ENCODE peak calls at places on chromosomes 7 and 10, in nine cellular contexts. Y is fibroblast of the aortic adventitia, N is WTC11, I is transverse colon, P is fibroblast of pulmonary artery, Z is epithelial cell of esophagus, M is left lung, O is nephron progenitor cell, J is uterus. E is an unnamed sample.

GRCh38 chr10:80568306-80568705 is 30.6 kb downstream of the SH2D4B start:
- DNase-seq in Y (no peak), N (no peak), I (no peak), P (no peak), Z (no peak), M (no peak), O (no peak), J (no peak), E (no peak)

GRCh38 chr10:78805176-78805575 is 263.6 kb upstream of the ZMIZ1 start:
- DNase-seq in Y (peak; percentile 100), N (no peak), I (peak; percentile 50), P (peak; percentile 94), Z (peak; percentile 7), M (peak; percentile 55), O (peak; percentile 25), J (peak; percentile 79), E (peak; percentile 100)

GRCh38 chr10:31602541-31603244 is 283.7 kb downstream of the ZEB1 start:
- DNase-seq in Y (peak; percentile 87), N (peak; percentile 61), I (peak; percentile 58), P (peak; percentile 77), Z (peak; percentile 63), M (peak; percentile 66), O (peak; percentile 80), J (peak; percentile 90), E (peak; percentile 91)

GRCh38 chr7:142478479-142479220 is 220.8 kb upstream of the PRSS58 start:
- DNase-seq in Y (peak; percentile 71), N (peak; percentile 38), I (peak; percentile 52), P (peak; percentile 65), Z (peak; percentile 65), M (peak; percentile 54), O (no peak), J (no peak), E (peak; percentile 68)

GRCh38 chr10:59387951-59388431 is 25.6 kb upstream of the FAM13C start:
- DNase-seq in Y (peak; percentile 90), N (no peak), I (no peak), P (peak; percentile 90), Z (peak; percentile 29), M (no peak), O (no peak), J (no peak), E (peak; percentile 99)

GRCh38 chr7:67625257-67625713 is 628.7 kb downstream of the TYW1 start:
- DNase-seq in Y (peak; percentile 37), N (peak; percentile 92), I (peak; percentile 50), P (peak; percentile 66), Z (peak; percentile 11), M (peak; percentile 65), O (peak; percentile 92), J (peak; percentile 65), E (peak; percentile 73)

GRCh38 chr7:107687656-107688055 is 27.0 kb downstream of the SLC26A4 start:
- DNase-seq in Y (no peak), N (no peak), I (no peak), P (no peak), Z (peak; percentile 54), M (no peak), O (no peak), J (no peak), E (no peak)

GRCh38 chr10:118977022-118977599 is 52.4 kb upstream of the NANOS1 start:
- DNase-seq in Y (no peak), N (no peak), I (no peak), P (no peak), Z (no peak), M (no peak), O (no peak), J (no peak), E (no peak)

GRCh38 chr7:17674956-17675300 is 265.4 kb downstream of the SNX13 start:
- DNase-seq in Y (no peak), N (no peak), I (no peak), P (no peak), Z (no peak), M (no peak), O (no peak), J (no peak), E (no peak)

GRCh38 chr7:104196161-104196560 is 11.7 kb downstream of the ORC5 start:
- DNase-seq in Y (no peak), N (no peak), I (no peak), P (peak; percentile 29), Z (no peak), M (no peak), O (no peak), J (no peak), E (peak; percentile 15)

GRCh38 chr7:12570148-12570528 is 382 bp upstream of the SCIN start:
- DNase-seq in Y (no peak), N (no peak), I (peak; percentile 48), P (peak; percentile 10), Z (peak; percentile 84), M (peak; percentile 60), O (no peak), J (no peak), E (no peak)

GRCh38 chr10:124323806-124324205 is 94.9 kb downstream of the OAT start:
- DNase-seq in Y (no peak), N (no peak), I (no peak), P (no peak), Z (no peak), M (no peak), O (no peak), J (no peak), E (no peak)

GRCh38 chr10:90222372-90222771 is 521.0 kb downstream of the KIF20B start:
- DNase-seq in Y (peak; percentile 76), N (no peak), I (no peak), P (peak; percentile 41), Z (peak; percentile 86), M (no peak), O (no peak), J (no peak), E (peak; percentile 1)

GRCh38 chr10:71303569-71303907 is 15.5 kb upstream of the SLC29A3 start:
- DNase-seq in Y (no peak), N (no peak), I (no peak), P (no peak), Z (no peak), M (no peak), O (no peak), J (no peak), E (no peak)

GRCh38 chr7:2959828-2960599 is 83.7 kb downstream of the CARD11 start:
- DNase-seq in Y (no peak), N (no peak), I (no peak), P (no peak), Z (no peak), M (peak; percentile 4), O (no peak), J (no peak), E (no peak)

GRCh38 chr7:426510-426909 is 93.1 kb downstream of the PDGFA start:
- DNase-seq in Y (no peak), N (no peak), I (no peak), P (no peak), Z (no peak), M (no peak), O (no peak), J (no peak), E (no peak)

GRCh38 chr10:130936844-130937243 is 374.7 kb downstream of the TCERG1L start:
- DNase-seq in Y (no peak), N (no peak), I (no peak), P (no peak), Z (no peak), M (no peak), O (no peak), J (no peak), E (no peak)

GRCh38 chr7:121610243-121610642 is 214.1 kb upstream of the FAM3C start:
- DNase-seq in Y (peak; percentile 51), N (no peak), I (no peak), P (no peak), Z (peak; percentile 25), M (no peak), O (no peak), J (no peak), E (no peak)

GRCh38 chr7:20438665-20439376 is 108.1 kb downstream of the ITGB8 start:
- DNase-seq in Y (no peak), N (no peak), I (no peak), P (no peak), Z (no peak), M (no peak), O (no peak), J (no peak), E (no peak)

GRCh38 chr7:55230014-55230413 is 135.1 kb upstream of the LANCL2 start:
- DNase-seq in Y (no peak), N (no peak), I (no peak), P (no peak), Z (no peak), M (no peak), O (no peak), J (no peak), E (no peak)

GRCh38 chr7:55223023-55223422 is 142.1 kb upstream of the LANCL2 start:
- DNase-seq in Y (no peak), N (no peak), I (no peak), P (no peak), Z (no peak), M (no peak), O (no peak), J (no peak), E (no peak)

GRCh38 chr7:55224810-55225209 is 140.3 kb upstream of the LANCL2 start:
- DNase-seq in Y (no peak), N (no peak), I (no peak), P (no peak), Z (no peak), M (no peak), O (no peak), J (no peak), E (no peak)

GRCh38 chr7:55224111-55224510 is 141.0 kb upstream of the LANCL2 start:
- DNase-seq in Y (no peak), N (no peak), I (no peak), P (no peak), Z (no peak), M (no peak), O (no peak), J (no peak), E (no peak)
- TF ChIP-seq CTCF in Y (no peak), N (no peak), I (no peak), P (no peak), Z (no peak), M (no peak), O (no peak), J (no peak), E (no peak)

GRCh38 chr10:114183563-114183962 is 4.4 kb downstream of the TDRD1 start:
- DNase-seq in Y (no peak), N (no peak), I (no peak), P (no peak), Z (no peak), M (no peak), O (no peak), J (no peak), E (no peak)
- TF ChIP-seq CTCF in Y (no peak), N (no peak), I (no peak), P (no peak), Z (no peak), M (no peak), O (no peak), J (no peak), E (no peak)

GRCh38 chr10:46268076-46268881 is 18.5 kb upstream of the ANTXRL start:
- DNase-seq in Y (no peak), N (no peak), I (peak; percentile 29), P (no peak), Z (no peak), M (no peak), O (no peak), J (no peak), E (no peak)
- TF ChIP-seq CTCF in Y (no peak), N (no peak), I (no peak), P (no peak), Z (no peak), M (no peak), O (no peak), J (no peak), E (no peak)

DNA sequence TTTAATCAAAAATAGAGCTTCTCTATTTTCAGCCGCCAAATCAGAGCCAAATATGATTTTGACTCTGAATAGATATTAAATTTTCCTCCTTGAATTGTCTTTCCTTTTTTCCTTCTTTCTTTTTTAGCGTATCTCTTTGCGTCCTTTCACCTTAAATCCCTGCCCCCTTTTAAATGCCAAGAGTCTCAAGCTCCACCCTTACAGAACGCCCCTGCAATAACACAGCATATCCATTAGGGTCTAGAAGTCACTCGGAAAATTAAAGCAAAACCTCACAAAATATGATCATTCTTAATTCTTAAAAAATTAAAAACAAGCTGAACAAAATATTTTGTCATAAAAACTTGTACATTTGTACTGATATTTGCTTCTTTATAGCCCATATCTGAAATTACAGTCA is 51.3 kb upstream of the GRM8 start:
- DNase-seq in Y (no peak), N (no peak), I (no peak), P (no peak), Z (no peak), M (no peak), O (no peak), J (no peak), E (no peak)
- TF ChIP-seq CTCF in Y (no peak), N (no peak), I (no peak), P (no peak), Z (no peak), M (no peak), O (no peak), J (no peak), E (no peak)